ENCODE peak calls at places on chromosomes 2 and 18, in four cellular contexts. V is RWPE1; I is adrenal gland; B is CD8-positive, alpha-beta memory T cell. L is an unnamed sample.

GRCh38 chr2:196195758-196196157 is 24.4 kb upstream of the STK17B start:
- DNase-seq in B (no peak), V (no peak), I (no peak), L (no peak)

GRCh38 chr2:96236882-96237281 is 28.3 kb upstream of the STARD7 start:
- DNase-seq in B (no peak), V (no peak), I (no peak), L (no peak)

GRCh38 chr2:55176094-55176415 is 56.0 kb downstream of the CLHC1 start:
- DNase-seq in I (no peak), B (no peak), V (no peak), L (no peak)

GRCh38 chr2:160741271-160741670 is 247.7 kb upstream of the RBMS1 start:
- DNase-seq in B (no peak), I (no peak), V (no peak), L (no peak)

GRCh38 chr2:36662638-36663037 is 33.9 kb upstream of the VIT start:
- DNase-seq in I (no peak), B (no peak), V (no peak), L (no peak)

GRCh38 chr2:163465440-163465839 is 270.4 kb downstream of the FIGN start:
- DNase-seq in V (no peak), I (no peak), B (no peak), L (no peak)

GRCh38 chr2:200308421-200309295 is 2.2 kb downstream of the SPATS2L start:
- DNase-seq in I (no peak), V (no peak), B (no peak), L (no peak)

GRCh38 chr2:231726276-231726675 is 18.0 kb downstream of the PTMA start:
- DNase-seq in V (no peak), I (no peak), B (no peak), L (no peak)

GRCh38 chr2:9071032-9071431 is 67.5 kb upstream of the MBOAT2 start:
- DNase-seq in I (no peak), V (peak; percentile 93), B (no peak), L (peak; percentile 92)

GRCh38 chr2:108987111-108987510 is 1.9 kb downstream of the EDAR start:
- DNase-seq in V (no peak), I (no peak), B (peak; percentile 59), L (no peak)

GRCh38 chr2:618591-618990 is 58.6 kb downstream of the TMEM18 start:
- DNase-seq in I (no peak), B (no peak), V (no peak), L (no peak)

GRCh38 chr18:59660976-59661743 is 36.1 kb downstream of the CCBE1 start:
- DNase-seq in V (peak; percentile 17), B (no peak), I (no peak), L (no peak)

GRCh38 chr18:3652380-3653262 is 202.6 kb downstream of the TGIF1 start:
- DNase-seq in V (peak; percentile 97), B (no peak), I (peak; percentile 86), L (peak; percentile 97)

GRCh38 chr18:59777636-59778035 is 80.4 kb upstream of the CCBE1 start:
- DNase-seq in V (no peak), B (no peak), I (no peak), L (no peak)

GRCh38 chr2:46909771-46910419 is 5.7 kb downstream of the MCFD2 start:
- DNase-seq in V (peak; percentile 71), I (peak; percentile 50), B (no peak), L (peak; percentile 89)

L was measured in NCI-H226.